ENCODE peak calls at places on chromosomes 16 and 17, in five cellular contexts. One of them, this sample, is unnamed.

GRCh38 chr16:81565633-81566032 is 121.0 kb downstream of the CMIP start:
- DNase-seq in ACHN: no peak
- DNase-seq in HFFc6: no peak
- DNase-seq in activated T-helper 9 cell treated with anti-CD3 and anti-CD28 coated beads, Interleukin-2, amount 50 U/mL, for 16 hours: no peak
- DNase-seq in heart right ventricle: no peak
- DNase-seq in this sample: no peak

GRCh38 chr16:81798311-81799137 is 19.4 kb downstream of the PLCG2 start:
- DNase-seq in HFFc6: no peak
- DNase-seq in activated T-helper 9 cell treated with anti-CD3 and anti-CD28 coated beads, Interleukin-2, amount 50 U/mL, for 16 hours: no peak
- DNase-seq in heart right ventricle: no peak
- DNase-seq in ACHN: no peak
- DNase-seq in this sample: no peak

GRCh38 chr17:50641339-50641725 is 6.7 kb downstream of the ABCC3 start:
- DNase-seq in HFFc6: no peak
- DNase-seq in activated T-helper 9 cell treated with anti-CD3 and anti-CD28 coated beads, Interleukin-2, amount 50 U/mL, for 16 hours: no peak
- DNase-seq in heart right ventricle: no peak
- DNase-seq in ACHN: no peak
- DNase-seq in this sample: no peak

GRCh38 chr16:80938035-80938927 is 68.4 kb downstream of the CMC2 start:
- DNase-seq in activated T-helper 9 cell treated with anti-CD3 and anti-CD28 coated beads, Interleukin-2, amount 50 U/mL, for 16 hours: no peak
- DNase-seq in ACHN: peak
- DNase-seq in HFFc6: peak
- DNase-seq in heart right ventricle: no peak
- DNase-seq in this sample: no peak

GRCh38 chr16:86519649-86520316 is 9.5 kb downstream of the FOXF1 start:
- DNase-seq in ACHN: peak
- DNase-seq in heart right ventricle: peak
- DNase-seq in activated T-helper 9 cell treated with anti-CD3 and anti-CD28 coated beads, Interleukin-2, amount 50 U/mL, for 16 hours: peak
- DNase-seq in HFFc6: peak
- DNase-seq in this sample: peak

GRCh38 chr17:76053230-76054111 is 18.8 kb downstream of the SRP68 start:
- DNase-seq in HFFc6: no peak
- DNase-seq in activated T-helper 9 cell treated with anti-CD3 and anti-CD28 coated beads, Interleukin-2, amount 50 U/mL, for 16 hours: no peak
- DNase-seq in ACHN: peak
- DNase-seq in heart right ventricle: no peak
- DNase-seq in this sample: no peak

GRCh38 chr16:82605863-82606620 is 20.7 kb upstream of the CDH13 start:
- DNase-seq in HFFc6: no peak
- DNase-seq in heart right ventricle: no peak
- DNase-seq in ACHN: no peak
- DNase-seq in activated T-helper 9 cell treated with anti-CD3 and anti-CD28 coated beads, Interleukin-2, amount 50 U/mL, for 16 hours: no peak
- DNase-seq in this sample: no peak

GRCh38 chr16:52435573-52435972 is 111.4 kb downstream of the TOX3 start:
- DNase-seq in HFFc6: no peak
- DNase-seq in ACHN: no peak
- DNase-seq in activated T-helper 9 cell treated with anti-CD3 and anti-CD28 coated beads, Interleukin-2, amount 50 U/mL, for 16 hours: no peak
- DNase-seq in heart right ventricle: no peak
- DNase-seq in this sample: no peak

GRCh38 chr17:77489898-77490265 is 349.1 kb downstream of the SEC14L1 start:
- DNase-seq in HFFc6: no peak
- DNase-seq in ACHN: no peak
- DNase-seq in activated T-helper 9 cell treated with anti-CD3 and anti-CD28 coated beads, Interleukin-2, amount 50 U/mL, for 16 hours: no peak
- DNase-seq in heart right ventricle: peak
- DNase-seq in this sample: no peak

GRCh38 chr17:29839656-29840055 is 90.4 kb downstream of the SSH2 start:
- DNase-seq in heart right ventricle: no peak
- DNase-seq in ACHN: no peak
- DNase-seq in activated T-helper 9 cell treated with anti-CD3 and anti-CD28 coated beads, Interleukin-2, amount 50 U/mL, for 16 hours: no peak
- DNase-seq in HFFc6: no peak
- DNase-seq in this sample: no peak

GRCh38 chr16:20074089-20074956 is 633 bp upstream of the GPR139 start:
- DNase-seq in HFFc6: no peak
- DNase-seq in heart right ventricle: no peak
- DNase-seq in ACHN: no peak
- DNase-seq in activated T-helper 9 cell treated with anti-CD3 and anti-CD28 coated beads, Interleukin-2, amount 50 U/mL, for 16 hours: no peak
- DNase-seq in this sample: no peak

GRCh38 chr16:89437991-89438390 is 52.4 kb downstream of the ANKRD11 start:
- DNase-seq in ACHN: no peak
- DNase-seq in activated T-helper 9 cell treated with anti-CD3 and anti-CD28 coated beads, Interleukin-2, amount 50 U/mL, for 16 hours: no peak
- DNase-seq in heart right ventricle: no peak
- DNase-seq in HFFc6: no peak
- DNase-seq in this sample: no peak

GRCh38 chr17:14080847-14081251 is 11.5 kb downstream of the COX10 start:
- DNase-seq in ACHN: no peak
- DNase-seq in activated T-helper 9 cell treated with anti-CD3 and anti-CD28 coated beads, Interleukin-2, amount 50 U/mL, for 16 hours: no peak
- DNase-seq in heart right ventricle: no peak
- DNase-seq in HFFc6: peak
- DNase-seq in this sample: no peak

GRCh38 chr16:74936902-74937560 is 47.9 kb downstream of the WDR59 start:
- DNase-seq in heart right ventricle: no peak
- DNase-seq in HFFc6: peak
- DNase-seq in activated T-helper 9 cell treated with anti-CD3 and anti-CD28 coated beads, Interleukin-2, amount 50 U/mL, for 16 hours: no peak
- DNase-seq in ACHN: peak
- DNase-seq in this sample: peak

GRCh38 chr17:31320231-31320630 is 1.2 kb downstream of the EVI2A start:
- DNase-seq in heart right ventricle: no peak
- DNase-seq in HFFc6: no peak
- DNase-seq in activated T-helper 9 cell treated with anti-CD3 and anti-CD28 coated beads, Interleukin-2, amount 50 U/mL, for 16 hours: no peak
- DNase-seq in ACHN: peak
- DNase-seq in this sample: no peak

GRCh38 chr17:39196191-39196819 is 1.2 kb downstream of the CACNB1 start:
- DNase-seq in HFFc6: no peak
- DNase-seq in heart right ventricle: no peak
- DNase-seq in ACHN: no peak
- DNase-seq in activated T-helper 9 cell treated with anti-CD3 and anti-CD28 coated beads, Interleukin-2, amount 50 U/mL, for 16 hours: no peak
- DNase-seq in this sample: no peak

GRCh38 chr16:57012353-57012752 is 23.0 kb downstream of the NLRC5 start:
- DNase-seq in HFFc6: no peak
- DNase-seq in ACHN: no peak
- DNase-seq in heart right ventricle: no peak
- DNase-seq in activated T-helper 9 cell treated with anti-CD3 and anti-CD28 coated beads, Interleukin-2, amount 50 U/mL, for 16 hours: no peak
- DNase-seq in this sample: no peak

GRCh38 chr16:5738586-5738985 is 641.0 kb upstream of the EEF2KMT start:
- DNase-seq in heart right ventricle: no peak
- DNase-seq in ACHN: no peak
- DNase-seq in activated T-helper 9 cell treated with anti-CD3 and anti-CD28 coated beads, Interleukin-2, amount 50 U/mL, for 16 hours: no peak
- DNase-seq in HFFc6: no peak
- DNase-seq in this sample: no peak

GRCh38 chr17:17120716-17121115 is 78.5 kb downstream of the MPRIP start:
- DNase-seq in HFFc6: no peak
- DNase-seq in ACHN: no peak
- DNase-seq in activated T-helper 9 cell treated with anti-CD3 and anti-CD28 coated beads, Interleukin-2, amount 50 U/mL, for 16 hours: no peak
- DNase-seq in heart right ventricle: no peak
- DNase-seq in this sample: no peak

GRCh38 chr17:61862105-61862574 is 1.2 kb downstream of the BRIP1 start:
- DNase-seq in HFFc6: no peak
- DNase-seq in activated T-helper 9 cell treated with anti-CD3 and anti-CD28 coated beads, Interleukin-2, amount 50 U/mL, for 16 hours: no peak
- DNase-seq in heart right ventricle: no peak
- DNase-seq in ACHN: peak
- DNase-seq in this sample: no peak

GRCh38 chr16:5028950-5029475 is 4.7 kb downstream of the NAGPA start:
- DNase-seq in ACHN: no peak
- DNase-seq in heart right ventricle: no peak
- DNase-seq in activated T-helper 9 cell treated with anti-CD3 and anti-CD28 coated beads, Interleukin-2, amount 50 U/mL, for 16 hours: no peak
- DNase-seq in HFFc6: no peak
- DNase-seq in this sample: no peak

GRCh38 chr17:40458001-40458791 is 14.9 kb downstream of the IGFBP4 start:
- DNase-seq in HFFc6: peak
- DNase-seq in activated T-helper 9 cell treated with anti-CD3 and anti-CD28 coated beads, Interleukin-2, amount 50 U/mL, for 16 hours: no peak
- DNase-seq in heart right ventricle: peak
- DNase-seq in ACHN: no peak
- DNase-seq in this sample: no peak

GRCh38 chr16:85430523-85431381 is 182.4 kb upstream of the GSE1 start:
- DNase-seq in activated T-helper 9 cell treated with anti-CD3 and anti-CD28 coated beads, Interleukin-2, amount 50 U/mL, for 16 hours: no peak
- DNase-seq in HFFc6: no peak
- DNase-seq in ACHN: no peak
- DNase-seq in heart right ventricle: no peak
- DNase-seq in this sample: no peak

GRCh38 chr17:1650731-1651558 is 1.3 kb upstream of the RILP start:
- DNase-seq in ACHN: no peak
- DNase-seq in activated T-helper 9 cell treated with anti-CD3 and anti-CD28 coated beads, Interleukin-2, amount 50 U/mL, for 16 hours: no peak
- DNase-seq in heart right ventricle: no peak
- DNase-seq in HFFc6: no peak
- DNase-seq in this sample: no peak

GRCh38 chr16:13427943-13428342 is 492.0 kb upstream of the ERCC4 start:
- DNase-seq in HFFc6: no peak
- DNase-seq in heart right ventricle: no peak
- DNase-seq in activated T-helper 9 cell treated with anti-CD3 and anti-CD28 coated beads, Interleukin-2, amount 50 U/mL, for 16 hours: no peak
- DNase-seq in ACHN: no peak
- DNase-seq in this sample: no peak

GRCh38 chr16:87790278-87791023 is 24.7 kb upstream of the KLHDC4 start:
- DNase-seq in activated T-helper 9 cell treated with anti-CD3 and anti-CD28 coated beads, Interleukin-2, amount 50 U/mL, for 16 hours: no peak
- DNase-seq in ACHN: peak
- DNase-seq in heart right ventricle: peak
- DNase-seq in HFFc6: no peak
- DNase-seq in this sample: no peak

GRCh38 chr16:81997738-81998137 is 13.5 kb downstream of the SDR42E1 start:
- DNase-seq in ACHN: peak
- DNase-seq in HFFc6: peak
- DNase-seq in activated T-helper 9 cell treated with anti-CD3 and anti-CD28 coated beads, Interleukin-2, amount 50 U/mL, for 16 hours: no peak
- DNase-seq in heart right ventricle: no peak
- DNase-seq in this sample: no peak

GRCh38 chr17:50211249-50212120 is 10.1 kb upstream of the COL1A1 start:
- DNase-seq in ACHN: no peak
- DNase-seq in HFFc6: peak
- DNase-seq in heart right ventricle: no peak
- DNase-seq in activated T-helper 9 cell treated with anti-CD3 and anti-CD28 coated beads, Interleukin-2, amount 50 U/mL, for 16 hours: no peak
- DNase-seq in this sample: no peak

This sample was measured in CMK.